ENCODE peak calls at places on chromosomes 13 and 19, in seven cellular contexts. One of them, this sample, is unnamed.

GRCh38 chr19:8074501-8074900 is 21.9 kb downstream of the CCL25 start:
- DNase-seq in heart left ventricle: no peak
- DNase-seq in stomach: no peak
- DNase-seq in uterus: no peak
- DNase-seq in adrenal gland: no peak
- DNase-seq in upper lobe of right lung: no peak
- DNase-seq in effector memory CD4-positive, alpha-beta T cell: no peak
- DNase-seq in this sample: no peak

GRCh38 chr13:102233566-102234208 is 168.2 kb downstream of the FGF14 start:
- DNase-seq in uterus: no peak
- DNase-seq in effector memory CD4-positive, alpha-beta T cell: no peak
- DNase-seq in stomach: no peak
- DNase-seq in adrenal gland: no peak
- DNase-seq in upper lobe of right lung: no peak
- DNase-seq in heart left ventricle: no peak
- DNase-seq in this sample: no peak

GRCh38 chr13:35210234-35210633 is 266.3 kb downstream of the MAB21L1 start:
- DNase-seq in effector memory CD4-positive, alpha-beta T cell: no peak
- DNase-seq in adrenal gland: no peak
- DNase-seq in heart left ventricle: no peak
- DNase-seq in uterus: no peak
- DNase-seq in stomach: no peak
- DNase-seq in upper lobe of right lung: no peak
- DNase-seq in this sample: no peak

GRCh38 chr13:20351279-20352022 is 119.3 kb upstream of the GJB6 start:
- DNase-seq in upper lobe of right lung: no peak
- DNase-seq in adrenal gland: no peak
- DNase-seq in effector memory CD4-positive, alpha-beta T cell: no peak
- DNase-seq in stomach: no peak
- DNase-seq in heart left ventricle: no peak
- DNase-seq in uterus: no peak
- DNase-seq in this sample: no peak

GRCh38 chr19:7869910-7870511 is 4.2 kb downstream of the PRR36 start:
- DNase-seq in stomach: peak
- DNase-seq in upper lobe of right lung: peak
- DNase-seq in adrenal gland: peak
- DNase-seq in uterus: peak
- DNase-seq in heart left ventricle: peak
- DNase-seq in effector memory CD4-positive, alpha-beta T cell: peak
- DNase-seq in this sample: peak

GRCh38 chr13:51844862-51845573 is at the start of gene TMEM272:
- DNase-seq in stomach: peak
- DNase-seq in uterus: peak
- DNase-seq in adrenal gland: peak
- DNase-seq in heart left ventricle: peak
- DNase-seq in effector memory CD4-positive, alpha-beta T cell: peak
- DNase-seq in upper lobe of right lung: peak
- DNase-seq in this sample: peak

GRCh38 chr19:37981785-37982475 is 74.9 kb downstream of the SIPA1L3 start:
- DNase-seq in effector memory CD4-positive, alpha-beta T cell: no peak
- DNase-seq in adrenal gland: no peak
- DNase-seq in heart left ventricle: no peak
- DNase-seq in upper lobe of right lung: peak
- DNase-seq in stomach: peak
- DNase-seq in uterus: no peak
- DNase-seq in this sample: no peak

GRCh38 chr13:41407380-41407779 is 50.0 kb upstream of the RGCC start:
- DNase-seq in upper lobe of right lung: no peak
- DNase-seq in stomach: no peak
- DNase-seq in uterus: no peak
- DNase-seq in heart left ventricle: no peak
- DNase-seq in adrenal gland: no peak
- DNase-seq in effector memory CD4-positive, alpha-beta T cell: no peak
- DNase-seq in this sample: no peak

GRCh38 chr19:33396701-33397535 is 23.4 kb downstream of the CEBPG start:
- DNase-seq in heart left ventricle: peak
- DNase-seq in stomach: no peak
- DNase-seq in upper lobe of right lung: peak
- DNase-seq in effector memory CD4-positive, alpha-beta T cell: no peak
- DNase-seq in uterus: peak
- DNase-seq in adrenal gland: peak
- DNase-seq in this sample: peak

GRCh38 chr19:3109491-3109890 is 15.3 kb downstream of the GNA11 start:
- DNase-seq in stomach: no peak
- DNase-seq in adrenal gland: no peak
- DNase-seq in upper lobe of right lung: no peak
- DNase-seq in uterus: no peak
- DNase-seq in heart left ventricle: peak
- DNase-seq in effector memory CD4-positive, alpha-beta T cell: no peak
- DNase-seq in this sample: no peak

GRCh38 chr13:38563739-38564138 is 123.1 kb upstream of the FREM2 start:
- DNase-seq in adrenal gland: no peak
- DNase-seq in upper lobe of right lung: no peak
- DNase-seq in effector memory CD4-positive, alpha-beta T cell: no peak
- DNase-seq in heart left ventricle: no peak
- DNase-seq in uterus: no peak
- DNase-seq in stomach: no peak
- DNase-seq in this sample: no peak

GRCh38 chr13:104466016-104466415 is 1399.8 kb upstream of the SLC10A2 start:
- DNase-seq in adrenal gland: no peak
- DNase-seq in heart left ventricle: no peak
- DNase-seq in upper lobe of right lung: no peak
- DNase-seq in stomach: no peak
- DNase-seq in effector memory CD4-positive, alpha-beta T cell: no peak
- DNase-seq in uterus: no peak
- DNase-seq in this sample: no peak

GRCh38 chr13:111632906-111633305 is 312.5 kb downstream of the TEX29 start:
- DNase-seq in heart left ventricle: no peak
- DNase-seq in uterus: no peak
- DNase-seq in upper lobe of right lung: no peak
- DNase-seq in effector memory CD4-positive, alpha-beta T cell: no peak
- DNase-seq in stomach: no peak
- DNase-seq in adrenal gland: no peak
- DNase-seq in this sample: no peak

GRCh38 chr19:50039968-50040367 is 14.2 kb downstream of the ZNF473 start:
- DNase-seq in effector memory CD4-positive, alpha-beta T cell: no peak
- DNase-seq in adrenal gland: no peak
- DNase-seq in upper lobe of right lung: no peak
- DNase-seq in uterus: no peak
- DNase-seq in heart left ventricle: no peak
- DNase-seq in stomach: no peak
- DNase-seq in this sample: no peak

GRCh38 chr13:20209937-20210336 is 17.2 kb upstream of the GJB2 start:
- DNase-seq in adrenal gland: no peak
- DNase-seq in upper lobe of right lung: no peak
- DNase-seq in stomach: no peak
- DNase-seq in heart left ventricle: no peak
- DNase-seq in effector memory CD4-positive, alpha-beta T cell: no peak
- DNase-seq in uterus: no peak
- DNase-seq in this sample: no peak

GRCh38 chr13:43136940-43137574 is 113.7 kb downstream of the DNAJC15 start:
- DNase-seq in stomach: no peak
- DNase-seq in effector memory CD4-positive, alpha-beta T cell: no peak
- DNase-seq in upper lobe of right lung: no peak
- DNase-seq in adrenal gland: no peak
- DNase-seq in heart left ventricle: no peak
- DNase-seq in uterus: no peak
- DNase-seq in this sample: no peak

DNA sequence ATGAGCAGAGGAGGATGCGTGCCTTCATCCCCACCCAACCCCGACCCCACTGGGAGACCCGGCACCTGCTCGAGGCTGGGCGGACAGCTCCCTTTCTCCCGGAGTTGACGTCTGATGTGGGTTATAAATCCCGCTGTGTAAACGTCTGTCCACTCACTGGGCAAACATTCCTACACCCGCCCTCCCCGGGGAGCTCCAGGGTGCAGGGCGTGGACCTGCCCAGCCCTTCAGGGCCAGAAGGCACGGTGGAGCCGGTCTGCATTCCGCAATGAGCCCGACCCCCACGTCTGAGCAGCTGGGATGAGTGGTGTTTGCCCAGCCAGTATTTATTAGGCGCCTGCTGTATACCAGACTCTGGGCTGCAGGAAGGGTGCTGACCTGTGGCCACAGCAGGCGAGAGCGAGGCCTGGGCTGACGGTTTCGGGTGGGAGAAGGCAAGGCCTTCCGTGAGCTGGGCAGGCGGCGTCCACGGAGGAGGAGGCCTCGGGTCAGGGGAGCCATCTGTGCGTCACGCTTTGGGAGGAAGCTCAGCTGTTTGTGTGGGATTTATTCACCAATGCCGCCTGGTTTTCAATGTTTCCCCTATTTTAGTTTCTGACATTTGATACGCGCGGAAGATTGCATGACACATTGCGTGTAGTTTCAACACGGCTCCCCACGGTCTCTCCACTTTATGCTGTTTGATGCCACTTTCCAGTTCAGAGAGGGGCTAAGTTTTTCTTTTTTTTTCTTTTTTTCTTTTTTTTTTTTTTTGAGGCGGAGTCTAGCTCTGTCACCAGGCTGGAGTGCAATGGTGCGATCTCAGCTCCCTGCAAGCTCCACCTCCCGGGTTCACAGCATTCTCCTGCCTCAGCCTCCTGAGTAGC is 2.0 kb downstream of the MISP start:
- DNase-seq in effector memory CD4-positive, alpha-beta T cell: no peak
- DNase-seq in stomach: peak
- DNase-seq in uterus: peak
- DNase-seq in heart left ventricle: peak
- DNase-seq in adrenal gland: peak
- DNase-seq in upper lobe of right lung: peak
- DNase-seq in this sample: peak
- H3K27ac ChIP-seq in effector memory CD4-positive, alpha-beta T cell: no peak
- H3K27ac ChIP-seq in stomach: peak
- H3K27ac ChIP-seq in uterus: peak
- H3K27ac ChIP-seq in heart left ventricle: no peak
- H3K27ac ChIP-seq in adrenal gland: no peak
- H3K27ac ChIP-seq in upper lobe of right lung: peak
- H3K27ac ChIP-seq in this sample: peak

DNA sequence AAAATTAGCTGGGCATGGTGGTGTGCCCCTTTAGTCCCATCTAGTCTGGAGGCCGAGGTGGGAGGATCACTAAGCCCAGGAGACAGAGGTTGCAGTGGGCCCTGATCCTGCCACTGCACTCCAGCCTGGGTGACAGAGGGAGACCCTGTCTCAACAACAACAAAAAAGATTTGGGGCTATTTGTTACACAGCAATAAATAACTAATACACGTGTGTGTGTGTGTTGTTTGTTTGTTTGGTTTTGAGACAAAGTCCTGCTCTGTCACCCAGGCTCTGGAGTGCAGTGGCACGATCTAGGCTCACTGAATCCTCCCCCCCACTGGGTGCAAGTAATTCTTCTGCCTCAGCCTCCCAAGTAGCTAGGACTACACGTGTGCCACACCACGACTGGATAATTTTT is 32.9 kb upstream of the FEM1A start:
- DNase-seq in effector memory CD4-positive, alpha-beta T cell: no peak
- DNase-seq in stomach: no peak
- DNase-seq in adrenal gland: no peak
- DNase-seq in uterus: no peak
- DNase-seq in heart left ventricle: no peak
- DNase-seq in upper lobe of right lung: no peak
- DNase-seq in this sample: no peak
- H3K4me3 ChIP-seq in effector memory CD4-positive, alpha-beta T cell: no peak
- H3K4me3 ChIP-seq in stomach: no peak
- H3K4me3 ChIP-seq in adrenal gland: no peak
- H3K4me3 ChIP-seq in uterus: no peak
- H3K4me3 ChIP-seq in heart left ventricle: no peak
- H3K4me3 ChIP-seq in upper lobe of right lung: no peak
- H3K4me3 ChIP-seq in this sample: no peak

GRCh38 chr19:58473775-58474174 is 2.4 kb upstream of the ZNF446 start:
- DNase-seq in uterus: no peak
- DNase-seq in heart left ventricle: no peak
- DNase-seq in adrenal gland: no peak
- DNase-seq in stomach: no peak
- DNase-seq in upper lobe of right lung: no peak
- DNase-seq in effector memory CD4-positive, alpha-beta T cell: no peak
- DNase-seq in this sample: no peak

GRCh38 chr19:58476498-58477015 is 405 bp downstream of the ZNF446 start:
- DNase-seq in heart left ventricle: peak
- DNase-seq in effector memory CD4-positive, alpha-beta T cell: no peak
- DNase-seq in upper lobe of right lung: no peak
- DNase-seq in stomach: no peak
- DNase-seq in uterus: no peak
- DNase-seq in adrenal gland: no peak
- DNase-seq in this sample: no peak

GRCh38 chr19:58474997-58475713 is 997 bp upstream of the ZNF446 start:
- DNase-seq in adrenal gland: no peak
- DNase-seq in stomach: no peak
- DNase-seq in upper lobe of right lung: no peak
- DNase-seq in effector memory CD4-positive, alpha-beta T cell: no peak
- DNase-seq in uterus: no peak
- DNase-seq in heart left ventricle: no peak
- DNase-seq in this sample: no peak

GRCh38 chr19:58475714-58476497 is at the start of gene ZNF446:
- DNase-seq in uterus: peak
- DNase-seq in adrenal gland: peak
- DNase-seq in upper lobe of right lung: peak
- DNase-seq in effector memory CD4-positive, alpha-beta T cell: peak
- DNase-seq in stomach: peak
- DNase-seq in heart left ventricle: peak
- DNase-seq in this sample: peak

DNA sequence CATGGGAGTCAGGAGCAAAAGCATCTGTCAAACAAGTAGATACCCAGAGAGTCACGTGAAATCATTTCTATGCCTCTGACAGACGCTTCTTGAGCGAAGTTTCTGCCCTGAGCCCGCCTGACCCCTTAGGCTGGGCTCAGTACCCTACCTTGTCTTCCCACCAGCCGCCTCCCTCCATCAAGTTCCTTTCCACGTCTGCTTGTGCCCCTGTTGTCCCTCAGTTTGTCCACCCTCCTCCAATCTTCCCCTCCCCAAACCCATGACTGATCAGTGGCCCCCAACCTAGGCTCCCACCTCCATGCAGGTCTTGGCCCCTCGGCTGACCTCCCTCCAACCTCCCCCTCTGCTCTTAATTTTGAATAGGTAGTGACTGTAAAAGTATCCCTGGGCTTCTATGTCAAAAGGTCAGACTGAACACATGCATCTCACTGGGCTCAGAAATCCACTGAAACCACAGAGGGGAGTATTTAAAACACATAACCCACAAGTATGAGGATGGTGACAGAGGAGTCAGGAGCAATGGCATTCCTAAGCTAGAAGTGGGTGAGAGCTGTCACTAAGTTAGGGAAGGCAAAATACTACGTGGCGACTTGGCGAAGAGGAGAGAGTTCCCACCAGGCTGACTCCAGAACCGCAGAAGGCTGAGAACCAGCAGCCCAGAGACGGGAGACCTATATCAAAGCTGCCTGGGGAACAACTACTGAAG is 1.7 kb upstream of the ZNF446 start:
- DNase-seq in uterus: no peak
- DNase-seq in effector memory CD4-positive, alpha-beta T cell: no peak
- DNase-seq in heart left ventricle: no peak
- DNase-seq in adrenal gland: no peak
- DNase-seq in upper lobe of right lung: no peak
- DNase-seq in stomach: no peak
- DNase-seq in this sample: no peak
- H3K27ac ChIP-seq in uterus: no peak
- H3K27ac ChIP-seq in effector memory CD4-positive, alpha-beta T cell: peak
- H3K27ac ChIP-seq in heart left ventricle: no peak
- H3K27ac ChIP-seq in adrenal gland: no peak
- H3K27ac ChIP-seq in upper lobe of right lung: peak
- H3K27ac ChIP-seq in stomach: no peak
- H3K27ac ChIP-seq in this sample: no peak

GRCh38 chr19:28794301-28794700 is 418.6 kb downstream of the UQCRFS1 start:
- DNase-seq in stomach: no peak
- DNase-seq in effector memory CD4-positive, alpha-beta T cell: no peak
- DNase-seq in heart left ventricle: no peak
- DNase-seq in uterus: no peak
- DNase-seq in adrenal gland: no peak
- DNase-seq in upper lobe of right lung: no peak
- DNase-seq in this sample: no peak

GRCh38 chr19:28793391-28794168 is 419.4 kb downstream of the UQCRFS1 start:
- DNase-seq in upper lobe of right lung: no peak
- DNase-seq in adrenal gland: no peak
- DNase-seq in uterus: no peak
- DNase-seq in effector memory CD4-positive, alpha-beta T cell: no peak
- DNase-seq in heart left ventricle: peak
- DNase-seq in stomach: no peak
- DNase-seq in this sample: no peak
- H3K4me3 ChIP-seq in upper lobe of right lung: no peak
- H3K4me3 ChIP-seq in adrenal gland: no peak
- H3K4me3 ChIP-seq in uterus: no peak
- H3K4me3 ChIP-seq in effector memory CD4-positive, alpha-beta T cell: no peak
- H3K4me3 ChIP-seq in heart left ventricle: peak
- H3K4me3 ChIP-seq in stomach: no peak
- H3K4me3 ChIP-seq in this sample: no peak

This sample was measured in SJCRH30.